ENCODE peak calls at places on chromosome 17, in eight cellular contexts. One of them, this sample, is unnamed.
A peak's percentile ranks its signal among the peaks of the same experiment; 100 is the strongest.

GRCh38 chr17:82029391-82029790 is 2.1 kb upstream of the RAC3 start:
- DNase-seq in OCI-M1: no peak
- DNase-seq in C1 segment of cervical spinal cord: no peak
- DNase-seq in stimulated activated CD4-positive, alpha-beta T cell treated with anti-CD3 and anti-CD28 coated beads, Interleukin-4, amount 100 ng/mL, for 24 hours: no peak
- DNase-seq in H9: no peak
- DNase-seq in ascending aorta: no peak
- DNase-seq in lower lobe of right lung: no peak
- DNase-seq in SK-N-SH: no peak
- DNase-seq in this sample: no peak

GRCh38 chr17:49742256-49742655 is 21.7 kb downstream of the FAM117A start:
- DNase-seq in OCI-M1: peak; percentile 90
- DNase-seq in C1 segment of cervical spinal cord: no peak
- DNase-seq in stimulated activated CD4-positive, alpha-beta T cell treated with anti-CD3 and anti-CD28 coated beads, Interleukin-4, amount 100 ng/mL, for 24 hours: no peak
- DNase-seq in H9: no peak
- DNase-seq in ascending aorta: no peak
- DNase-seq in lower lobe of right lung: no peak
- DNase-seq in SK-N-SH: no peak
- DNase-seq in this sample: no peak

GRCh38 chr17:72950236-72950931 is 142.1 kb downstream of the SLC39A11 start:
- DNase-seq in OCI-M1: no peak
- DNase-seq in C1 segment of cervical spinal cord: no peak
- DNase-seq in stimulated activated CD4-positive, alpha-beta T cell treated with anti-CD3 and anti-CD28 coated beads, Interleukin-4, amount 100 ng/mL, for 24 hours: no peak
- DNase-seq in H9: no peak
- DNase-seq in ascending aorta: no peak
- DNase-seq in lower lobe of right lung: no peak
- DNase-seq in SK-N-SH: peak; percentile 74
- DNase-seq in this sample: no peak

GRCh38 chr17:1871743-1872142 is 41.9 kb downstream of the RPA1 start:
- DNase-seq in OCI-M1: no peak
- DNase-seq in C1 segment of cervical spinal cord: no peak
- DNase-seq in stimulated activated CD4-positive, alpha-beta T cell treated with anti-CD3 and anti-CD28 coated beads, Interleukin-4, amount 100 ng/mL, for 24 hours: peak; percentile 20
- DNase-seq in H9: no peak
- DNase-seq in ascending aorta: no peak
- DNase-seq in lower lobe of right lung: no peak
- DNase-seq in SK-N-SH: no peak
- DNase-seq in this sample: no peak

GRCh38 chr17:70366421-70366820 is 197.1 kb downstream of the KCNJ2 start:
- DNase-seq in OCI-M1: no peak
- DNase-seq in C1 segment of cervical spinal cord: no peak
- DNase-seq in stimulated activated CD4-positive, alpha-beta T cell treated with anti-CD3 and anti-CD28 coated beads, Interleukin-4, amount 100 ng/mL, for 24 hours: no peak
- DNase-seq in H9: peak; percentile 61
- DNase-seq in ascending aorta: no peak
- DNase-seq in lower lobe of right lung: no peak
- DNase-seq in SK-N-SH: no peak
- DNase-seq in this sample: no peak

GRCh38 chr17:79930077-79930785 is 91.0 kb upstream of the CBX4 start:
- DNase-seq in OCI-M1: no peak
- DNase-seq in C1 segment of cervical spinal cord: no peak
- DNase-seq in stimulated activated CD4-positive, alpha-beta T cell treated with anti-CD3 and anti-CD28 coated beads, Interleukin-4, amount 100 ng/mL, for 24 hours: no peak
- DNase-seq in H9: no peak
- DNase-seq in ascending aorta: no peak
- DNase-seq in lower lobe of right lung: no peak
- DNase-seq in SK-N-SH: peak; percentile 85
- DNase-seq in this sample: no peak

GRCh38 chr17:78433780-78434335 is 55.4 kb downstream of the PGS1 start:
- DNase-seq in OCI-M1: no peak
- DNase-seq in C1 segment of cervical spinal cord: no peak
- DNase-seq in stimulated activated CD4-positive, alpha-beta T cell treated with anti-CD3 and anti-CD28 coated beads, Interleukin-4, amount 100 ng/mL, for 24 hours: no peak
- DNase-seq in H9: no peak
- DNase-seq in ascending aorta: no peak
- DNase-seq in lower lobe of right lung: no peak
- DNase-seq in SK-N-SH: no peak
- DNase-seq in this sample: no peak

GRCh38 chr17:48351916-48352332 is 78.1 kb downstream of the SKAP1 start:
- DNase-seq in OCI-M1: peak; percentile 76
- DNase-seq in C1 segment of cervical spinal cord: no peak
- DNase-seq in stimulated activated CD4-positive, alpha-beta T cell treated with anti-CD3 and anti-CD28 coated beads, Interleukin-4, amount 100 ng/mL, for 24 hours: no peak
- DNase-seq in H9: no peak
- DNase-seq in ascending aorta: no peak
- DNase-seq in lower lobe of right lung: no peak
- DNase-seq in SK-N-SH: peak; percentile 32
- DNase-seq in this sample: peak; percentile 10

GRCh38 chr17:46117850-46118696 is 75.2 kb downstream of the KANSL1 start:
- DNase-seq in OCI-M1: no peak
- DNase-seq in C1 segment of cervical spinal cord: no peak
- DNase-seq in stimulated activated CD4-positive, alpha-beta T cell treated with anti-CD3 and anti-CD28 coated beads, Interleukin-4, amount 100 ng/mL, for 24 hours: no peak
- DNase-seq in H9: no peak
- DNase-seq in ascending aorta: no peak
- DNase-seq in lower lobe of right lung: no peak
- DNase-seq in SK-N-SH: no peak
- DNase-seq in this sample: no peak

GRCh38 chr17:68576811-68577551 is 24.2 kb downstream of the FAM20A start:
- DNase-seq in OCI-M1: no peak
- DNase-seq in C1 segment of cervical spinal cord: no peak
- DNase-seq in stimulated activated CD4-positive, alpha-beta T cell treated with anti-CD3 and anti-CD28 coated beads, Interleukin-4, amount 100 ng/mL, for 24 hours: no peak
- DNase-seq in H9: no peak
- DNase-seq in ascending aorta: no peak
- DNase-seq in lower lobe of right lung: no peak
- DNase-seq in SK-N-SH: no peak
- DNase-seq in this sample: peak; percentile 96

GRCh38 chr17:72978593-72979218 is 113.8 kb downstream of the SLC39A11 start:
- DNase-seq in OCI-M1: peak; percentile 59
- DNase-seq in C1 segment of cervical spinal cord: no peak
- DNase-seq in stimulated activated CD4-positive, alpha-beta T cell treated with anti-CD3 and anti-CD28 coated beads, Interleukin-4, amount 100 ng/mL, for 24 hours: no peak
- DNase-seq in H9: no peak
- DNase-seq in ascending aorta: no peak
- DNase-seq in lower lobe of right lung: no peak
- DNase-seq in SK-N-SH: peak; percentile 51
- DNase-seq in this sample: no peak

GRCh38 chr17:28317099-28317964 is 1.7 kb upstream of the TMEM97 start:
- DNase-seq in OCI-M1: no peak
- DNase-seq in C1 segment of cervical spinal cord: no peak
- DNase-seq in stimulated activated CD4-positive, alpha-beta T cell treated with anti-CD3 and anti-CD28 coated beads, Interleukin-4, amount 100 ng/mL, for 24 hours: no peak
- DNase-seq in H9: no peak
- DNase-seq in ascending aorta: no peak
- DNase-seq in lower lobe of right lung: no peak
- DNase-seq in SK-N-SH: peak; percentile 27
- DNase-seq in this sample: no peak

GRCh38 chr17:58382885-58383248 is 30.9 kb upstream of the SUPT4H1 start:
- DNase-seq in OCI-M1: no peak
- DNase-seq in C1 segment of cervical spinal cord: no peak
- DNase-seq in stimulated activated CD4-positive, alpha-beta T cell treated with anti-CD3 and anti-CD28 coated beads, Interleukin-4, amount 100 ng/mL, for 24 hours: no peak
- DNase-seq in H9: no peak
- DNase-seq in ascending aorta: no peak
- DNase-seq in lower lobe of right lung: no peak
- DNase-seq in SK-N-SH: no peak
- DNase-seq in this sample: no peak

GRCh38 chr17:55466671-55467070 is 44.6 kb downstream of the SMIM36 start:
- DNase-seq in OCI-M1: no peak
- DNase-seq in C1 segment of cervical spinal cord: no peak
- DNase-seq in stimulated activated CD4-positive, alpha-beta T cell treated with anti-CD3 and anti-CD28 coated beads, Interleukin-4, amount 100 ng/mL, for 24 hours: no peak
- DNase-seq in H9: peak; percentile 52
- DNase-seq in ascending aorta: no peak
- DNase-seq in lower lobe of right lung: no peak
- DNase-seq in SK-N-SH: no peak
- DNase-seq in this sample: no peak

GRCh38 chr17:8147805-8148404 is 4.3 kb downstream of the PER1 start:
- DNase-seq in OCI-M1: no peak
- DNase-seq in C1 segment of cervical spinal cord: no peak
- DNase-seq in stimulated activated CD4-positive, alpha-beta T cell treated with anti-CD3 and anti-CD28 coated beads, Interleukin-4, amount 100 ng/mL, for 24 hours: no peak
- DNase-seq in H9: no peak
- DNase-seq in ascending aorta: no peak
- DNase-seq in lower lobe of right lung: peak; percentile 40
- DNase-seq in SK-N-SH: no peak
- DNase-seq in this sample: no peak

GRCh38 chr17:45433136-45433535 is 466 bp upstream of the ARHGAP27 start:
- DNase-seq in OCI-M1: no peak
- DNase-seq in C1 segment of cervical spinal cord: no peak
- DNase-seq in stimulated activated CD4-positive, alpha-beta T cell treated with anti-CD3 and anti-CD28 coated beads, Interleukin-4, amount 100 ng/mL, for 24 hours: no peak
- DNase-seq in H9: no peak
- DNase-seq in ascending aorta: no peak
- DNase-seq in lower lobe of right lung: peak; percentile 50
- DNase-seq in SK-N-SH: peak; percentile 8
- DNase-seq in this sample: no peak

GRCh38 chr17:38751803-38752118 is 780 bp upstream of the PSMB3 start:
- DNase-seq in OCI-M1: peak; percentile 93
- DNase-seq in C1 segment of cervical spinal cord: peak; percentile 70
- DNase-seq in stimulated activated CD4-positive, alpha-beta T cell treated with anti-CD3 and anti-CD28 coated beads, Interleukin-4, amount 100 ng/mL, for 24 hours: peak; percentile 86
- DNase-seq in H9: peak; percentile 87
- DNase-seq in ascending aorta: peak; percentile 58
- DNase-seq in lower lobe of right lung: peak; percentile 86
- DNase-seq in SK-N-SH: peak; percentile 73
- DNase-seq in this sample: peak; percentile 81

GRCh38 chr17:46732133-46732532 is 86.4 kb downstream of the WNT3 start:
- DNase-seq in OCI-M1: no peak
- DNase-seq in C1 segment of cervical spinal cord: no peak
- DNase-seq in stimulated activated CD4-positive, alpha-beta T cell treated with anti-CD3 and anti-CD28 coated beads, Interleukin-4, amount 100 ng/mL, for 24 hours: no peak
- DNase-seq in H9: no peak
- DNase-seq in ascending aorta: no peak
- DNase-seq in lower lobe of right lung: no peak
- DNase-seq in SK-N-SH: no peak
- DNase-seq in this sample: no peak

GRCh38 chr17:8837438-8838075 is 29.9 kb downstream of the PIK3R6 start:
- DNase-seq in OCI-M1: no peak
- DNase-seq in C1 segment of cervical spinal cord: no peak
- DNase-seq in stimulated activated CD4-positive, alpha-beta T cell treated with anti-CD3 and anti-CD28 coated beads, Interleukin-4, amount 100 ng/mL, for 24 hours: no peak
- DNase-seq in H9: no peak
- DNase-seq in ascending aorta: no peak
- DNase-seq in lower lobe of right lung: no peak
- DNase-seq in SK-N-SH: no peak
- DNase-seq in this sample: no peak

GRCh38 chr17:65048441-65048840 is 8.1 kb downstream of the GNA13 start:
- DNase-seq in OCI-M1: no peak
- DNase-seq in C1 segment of cervical spinal cord: no peak
- DNase-seq in stimulated activated CD4-positive, alpha-beta T cell treated with anti-CD3 and anti-CD28 coated beads, Interleukin-4, amount 100 ng/mL, for 24 hours: no peak
- DNase-seq in H9: no peak
- DNase-seq in ascending aorta: no peak
- DNase-seq in lower lobe of right lung: no peak
- DNase-seq in SK-N-SH: no peak
- DNase-seq in this sample: no peak

GRCh38 chr17:76735586-76736348 is 1.4 kb downstream of the SRSF2 start:
- DNase-seq in OCI-M1: peak; percentile 73
- DNase-seq in C1 segment of cervical spinal cord: no peak
- DNase-seq in stimulated activated CD4-positive, alpha-beta T cell treated with anti-CD3 and anti-CD28 coated beads, Interleukin-4, amount 100 ng/mL, for 24 hours: no peak
- DNase-seq in H9: no peak
- DNase-seq in ascending aorta: no peak
- DNase-seq in lower lobe of right lung: no peak
- DNase-seq in SK-N-SH: no peak
- DNase-seq in this sample: no peak

GRCh38 chr17:35460354-35460851 is 11.8 kb upstream of the SLFN13 start:
- DNase-seq in OCI-M1: no peak
- DNase-seq in C1 segment of cervical spinal cord: no peak
- DNase-seq in stimulated activated CD4-positive, alpha-beta T cell treated with anti-CD3 and anti-CD28 coated beads, Interleukin-4, amount 100 ng/mL, for 24 hours: peak; percentile 31
- DNase-seq in H9: peak; percentile 98
- DNase-seq in ascending aorta: no peak
- DNase-seq in lower lobe of right lung: peak; percentile 87
- DNase-seq in SK-N-SH: peak; percentile 9
- DNase-seq in this sample: no peak

GRCh38 chr17:81123052-81124048 is 42.0 kb upstream of the PVALEF start:
- DNase-seq in OCI-M1: no peak
- DNase-seq in C1 segment of cervical spinal cord: no peak
- DNase-seq in stimulated activated CD4-positive, alpha-beta T cell treated with anti-CD3 and anti-CD28 coated beads, Interleukin-4, amount 100 ng/mL, for 24 hours: no peak
- DNase-seq in H9: no peak
- DNase-seq in ascending aorta: no peak
- DNase-seq in lower lobe of right lung: no peak
- DNase-seq in SK-N-SH: no peak
- DNase-seq in this sample: no peak

GRCh38 chr17:35773674-35774425 is 13.2 kb downstream of the C17orf50 start:
- DNase-seq in OCI-M1: no peak
- DNase-seq in C1 segment of cervical spinal cord: no peak
- DNase-seq in stimulated activated CD4-positive, alpha-beta T cell treated with anti-CD3 and anti-CD28 coated beads, Interleukin-4, amount 100 ng/mL, for 24 hours: no peak
- DNase-seq in H9: no peak
- DNase-seq in ascending aorta: no peak
- DNase-seq in lower lobe of right lung: peak; percentile 71
- DNase-seq in SK-N-SH: no peak
- DNase-seq in this sample: no peak

GRCh38 chr17:75319818-75320691 is 30.8 kb upstream of the SLC25A19 start:
- DNase-seq in OCI-M1: no peak
- DNase-seq in C1 segment of cervical spinal cord: no peak
- DNase-seq in stimulated activated CD4-positive, alpha-beta T cell treated with anti-CD3 and anti-CD28 coated beads, Interleukin-4, amount 100 ng/mL, for 24 hours: no peak
- DNase-seq in H9: no peak
- DNase-seq in ascending aorta: no peak
- DNase-seq in lower lobe of right lung: no peak
- DNase-seq in SK-N-SH: no peak
- DNase-seq in this sample: no peak

This sample was measured in fibroblast of gingiva.